ENCODE peak calls at places on chromosome 17, in ten cellular contexts. One of them, this sample, is unnamed.

GRCh38 chr17:79789943-79790804 is 6.7 kb downstream of the CBX8 start:
- DNase-seq in uterus: no peak
- DNase-seq in fibroblast of the aortic adventitia: no peak
- DNase-seq in CD8-positive, alpha-beta memory T cell: no peak
- DNase-seq in HAP-1: peak
- DNase-seq in endothelial cell of umbilical vein: no peak
- DNase-seq in psoas muscle: peak
- DNase-seq in mammary epithelial cell: no peak
- DNase-seq in thoracic aorta: no peak
- DNase-seq in fibroblast of mammary gland: no peak
- DNase-seq in this sample: no peak

GRCh38 chr17:43908111-43908721 is 880 bp upstream of the MPP2 start:
- DNase-seq in uterus: peak
- DNase-seq in fibroblast of the aortic adventitia: peak
- DNase-seq in CD8-positive, alpha-beta memory T cell: peak
- DNase-seq in HAP-1: peak
- DNase-seq in endothelial cell of umbilical vein: no peak
- DNase-seq in psoas muscle: peak
- DNase-seq in mammary epithelial cell: no peak
- DNase-seq in thoracic aorta: peak
- DNase-seq in fibroblast of mammary gland: peak
- DNase-seq in this sample: peak

GRCh38 chr17:79354173-79354820 is 256.6 kb downstream of the RBFOX3 start:
- DNase-seq in uterus: no peak
- DNase-seq in fibroblast of the aortic adventitia: no peak
- DNase-seq in CD8-positive, alpha-beta memory T cell: no peak
- DNase-seq in HAP-1: no peak
- DNase-seq in endothelial cell of umbilical vein: no peak
- DNase-seq in psoas muscle: peak
- DNase-seq in mammary epithelial cell: no peak
- DNase-seq in thoracic aorta: no peak
- DNase-seq in fibroblast of mammary gland: no peak
- DNase-seq in this sample: no peak

GRCh38 chr17:18891541-18891940 is 33.6 kb downstream of the PRPSAP2 start:
- DNase-seq in uterus: no peak
- DNase-seq in fibroblast of the aortic adventitia: no peak
- DNase-seq in CD8-positive, alpha-beta memory T cell: no peak
- DNase-seq in HAP-1: no peak
- DNase-seq in endothelial cell of umbilical vein: no peak
- DNase-seq in psoas muscle: no peak
- DNase-seq in mammary epithelial cell: no peak
- DNase-seq in thoracic aorta: no peak
- DNase-seq in fibroblast of mammary gland: no peak
- DNase-seq in this sample: no peak

GRCh38 chr17:1481736-1482135 is 10.8 kb downstream of the MYO1C start:
- DNase-seq in uterus: peak
- DNase-seq in fibroblast of the aortic adventitia: no peak
- DNase-seq in CD8-positive, alpha-beta memory T cell: no peak
- DNase-seq in HAP-1: no peak
- DNase-seq in endothelial cell of umbilical vein: no peak
- DNase-seq in psoas muscle: no peak
- DNase-seq in mammary epithelial cell: no peak
- DNase-seq in thoracic aorta: no peak
- DNase-seq in fibroblast of mammary gland: peak
- DNase-seq in this sample: no peak

GRCh38 chr17:66982011-66982508 is 17.6 kb downstream of the CACNG4 start:
- DNase-seq in uterus: peak
- DNase-seq in fibroblast of the aortic adventitia: no peak
- DNase-seq in CD8-positive, alpha-beta memory T cell: no peak
- DNase-seq in HAP-1: no peak
- DNase-seq in endothelial cell of umbilical vein: no peak
- DNase-seq in psoas muscle: no peak
- DNase-seq in mammary epithelial cell: no peak
- DNase-seq in thoracic aorta: no peak
- DNase-seq in fibroblast of mammary gland: peak
- DNase-seq in this sample: peak

GRCh38 chr17:55699178-55699865 is 23.3 kb downstream of the TMEM100 start:
- DNase-seq in uterus: peak
- DNase-seq in fibroblast of the aortic adventitia: no peak
- DNase-seq in CD8-positive, alpha-beta memory T cell: no peak
- DNase-seq in HAP-1: no peak
- DNase-seq in endothelial cell of umbilical vein: no peak
- DNase-seq in psoas muscle: no peak
- DNase-seq in mammary epithelial cell: no peak
- DNase-seq in thoracic aorta: no peak
- DNase-seq in fibroblast of mammary gland: no peak
- DNase-seq in this sample: no peak

GRCh38 chr17:72264682-72265405 is 144.0 kb downstream of the SOX9 start:
- DNase-seq in uterus: no peak
- DNase-seq in fibroblast of the aortic adventitia: no peak
- DNase-seq in CD8-positive, alpha-beta memory T cell: no peak
- DNase-seq in HAP-1: no peak
- DNase-seq in endothelial cell of umbilical vein: no peak
- DNase-seq in psoas muscle: no peak
- DNase-seq in mammary epithelial cell: no peak
- DNase-seq in thoracic aorta: no peak
- DNase-seq in fibroblast of mammary gland: no peak
- DNase-seq in this sample: no peak

GRCh38 chr17:45016823-45017222 is 34.6 kb downstream of the DCAKD start:
- DNase-seq in uterus: no peak
- DNase-seq in fibroblast of the aortic adventitia: no peak
- DNase-seq in CD8-positive, alpha-beta memory T cell: no peak
- DNase-seq in HAP-1: no peak
- DNase-seq in endothelial cell of umbilical vein: no peak
- DNase-seq in psoas muscle: no peak
- DNase-seq in mammary epithelial cell: peak
- DNase-seq in thoracic aorta: no peak
- DNase-seq in fibroblast of mammary gland: peak
- DNase-seq in this sample: peak

GRCh38 chr17:45021607-45022287 is 29.7 kb downstream of the DCAKD start:
- DNase-seq in uterus: peak
- DNase-seq in fibroblast of the aortic adventitia: peak
- DNase-seq in CD8-positive, alpha-beta memory T cell: peak
- DNase-seq in HAP-1: peak
- DNase-seq in endothelial cell of umbilical vein: peak
- DNase-seq in psoas muscle: peak
- DNase-seq in mammary epithelial cell: peak
- DNase-seq in thoracic aorta: no peak
- DNase-seq in fibroblast of mammary gland: peak
- DNase-seq in this sample: peak

GRCh38 chr17:45018514-45019176 is 32.8 kb downstream of the DCAKD start:
- DNase-seq in uterus: no peak
- DNase-seq in fibroblast of the aortic adventitia: no peak
- DNase-seq in CD8-positive, alpha-beta memory T cell: no peak
- DNase-seq in HAP-1: peak
- DNase-seq in endothelial cell of umbilical vein: no peak
- DNase-seq in psoas muscle: no peak
- DNase-seq in mammary epithelial cell: no peak
- DNase-seq in thoracic aorta: no peak
- DNase-seq in fibroblast of mammary gland: peak
- DNase-seq in this sample: peak

GRCh38 chr17:45020354-45021138 is 30.9 kb downstream of the DCAKD start:
- DNase-seq in uterus: no peak
- DNase-seq in fibroblast of the aortic adventitia: peak
- DNase-seq in CD8-positive, alpha-beta memory T cell: no peak
- DNase-seq in HAP-1: no peak
- DNase-seq in endothelial cell of umbilical vein: peak
- DNase-seq in psoas muscle: no peak
- DNase-seq in mammary epithelial cell: no peak
- DNase-seq in thoracic aorta: no peak
- DNase-seq in fibroblast of mammary gland: peak
- DNase-seq in this sample: peak

DNA sequence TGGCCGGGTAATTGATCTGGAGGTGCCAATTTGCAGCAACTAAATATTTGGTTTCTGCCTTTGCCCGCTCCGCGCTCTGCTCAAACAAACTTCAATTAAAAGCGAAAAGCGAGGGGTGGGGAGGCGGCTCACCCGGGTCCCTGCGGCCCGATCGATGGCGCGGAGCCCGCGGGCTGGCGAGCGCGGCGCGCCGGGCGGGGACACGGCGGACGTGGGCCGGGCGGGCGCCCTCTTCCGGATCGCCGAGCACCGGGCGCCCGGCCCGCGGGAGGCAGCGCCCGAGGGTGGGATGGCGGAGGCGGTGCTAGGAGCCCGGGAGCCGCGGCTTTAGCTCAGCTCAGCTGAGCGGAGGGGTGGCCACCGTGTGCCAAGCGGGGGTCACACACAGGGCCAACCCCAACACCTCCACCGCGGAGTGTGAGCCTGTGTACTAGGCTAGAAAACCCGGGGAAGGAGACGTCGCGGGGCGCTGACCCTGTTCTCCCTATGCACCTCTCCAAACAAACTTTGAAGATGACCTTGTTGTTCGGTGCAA is 32.2 kb downstream of the DCAKD start:
- DNase-seq in uterus: no peak
- DNase-seq in fibroblast of the aortic adventitia: peak
- DNase-seq in CD8-positive, alpha-beta memory T cell: peak
- DNase-seq in HAP-1: peak
- DNase-seq in endothelial cell of umbilical vein: peak
- DNase-seq in psoas muscle: peak
- DNase-seq in mammary epithelial cell: no peak
- DNase-seq in thoracic aorta: no peak
- DNase-seq in fibroblast of mammary gland: peak
- DNase-seq in this sample: peak
- H3K4me3 ChIP-seq in uterus: peak
- H3K4me3 ChIP-seq in fibroblast of the aortic adventitia: peak
- H3K4me3 ChIP-seq in CD8-positive, alpha-beta memory T cell: peak
- H3K4me3 ChIP-seq in HAP-1: peak
- H3K4me3 ChIP-seq in endothelial cell of umbilical vein: peak
- H3K4me3 ChIP-seq in psoas muscle: peak
- H3K4me3 ChIP-seq in mammary epithelial cell: peak
- H3K4me3 ChIP-seq in thoracic aorta: peak
- H3K4me3 ChIP-seq in fibroblast of mammary gland: peak
- H3K4me3 ChIP-seq in this sample: peak

DNA sequence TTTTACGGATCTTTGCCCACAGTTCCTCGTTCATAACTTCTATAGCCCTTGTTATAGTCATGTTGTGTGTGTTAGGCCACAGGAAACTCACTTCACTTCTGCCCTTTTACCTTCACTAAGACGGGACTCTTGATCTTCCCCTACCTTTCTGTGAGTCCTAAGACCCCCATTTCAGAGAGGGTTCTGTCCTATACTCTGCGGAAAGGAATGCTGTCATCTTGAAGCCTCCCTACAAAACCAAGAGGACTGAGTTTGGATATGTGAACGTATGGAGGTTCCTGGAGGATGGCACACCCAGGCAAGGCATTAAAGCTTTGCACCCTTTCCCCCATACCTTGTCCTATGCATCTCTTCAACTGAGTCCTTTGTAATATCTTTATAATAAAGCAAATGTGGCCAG is 3.7 kb downstream of the UBB start:
- DNase-seq in uterus: no peak
- DNase-seq in fibroblast of the aortic adventitia: no peak
- DNase-seq in CD8-positive, alpha-beta memory T cell: no peak
- DNase-seq in HAP-1: no peak
- DNase-seq in endothelial cell of umbilical vein: no peak
- DNase-seq in psoas muscle: no peak
- DNase-seq in mammary epithelial cell: no peak
- DNase-seq in thoracic aorta: no peak
- DNase-seq in fibroblast of mammary gland: no peak
- DNase-seq in this sample: no peak
- H3K4me3 ChIP-seq in uterus: no peak
- H3K4me3 ChIP-seq in fibroblast of the aortic adventitia: no peak
- H3K4me3 ChIP-seq in CD8-positive, alpha-beta memory T cell: no peak
- H3K4me3 ChIP-seq in HAP-1: no peak
- H3K4me3 ChIP-seq in endothelial cell of umbilical vein: no peak
- H3K4me3 ChIP-seq in psoas muscle: peak
- H3K4me3 ChIP-seq in mammary epithelial cell: no peak
- H3K4me3 ChIP-seq in thoracic aorta: no peak
- H3K4me3 ChIP-seq in fibroblast of mammary gland: no peak
- H3K4me3 ChIP-seq in this sample: no peak

GRCh38 chr17:58096892-58097291 is 13.7 kb downstream of the DYNLL2 start:
- DNase-seq in uterus: no peak
- DNase-seq in fibroblast of the aortic adventitia: no peak
- DNase-seq in CD8-positive, alpha-beta memory T cell: no peak
- DNase-seq in HAP-1: no peak
- DNase-seq in endothelial cell of umbilical vein: no peak
- DNase-seq in psoas muscle: no peak
- DNase-seq in mammary epithelial cell: no peak
- DNase-seq in thoracic aorta: no peak
- DNase-seq in fibroblast of mammary gland: no peak
- DNase-seq in this sample: peak

GRCh38 chr17:58100506-58100905 is 17.3 kb downstream of the DYNLL2 start:
- DNase-seq in uterus: no peak
- DNase-seq in fibroblast of the aortic adventitia: no peak
- DNase-seq in CD8-positive, alpha-beta memory T cell: no peak
- DNase-seq in HAP-1: no peak
- DNase-seq in endothelial cell of umbilical vein: no peak
- DNase-seq in psoas muscle: no peak
- DNase-seq in mammary epithelial cell: no peak
- DNase-seq in thoracic aorta: no peak
- DNase-seq in fibroblast of mammary gland: no peak
- DNase-seq in this sample: no peak

GRCh38 chr17:58094118-58094517 is 10.9 kb downstream of the DYNLL2 start:
- DNase-seq in uterus: no peak
- DNase-seq in fibroblast of the aortic adventitia: no peak
- DNase-seq in CD8-positive, alpha-beta memory T cell: no peak
- DNase-seq in HAP-1: no peak
- DNase-seq in endothelial cell of umbilical vein: no peak
- DNase-seq in psoas muscle: no peak
- DNase-seq in mammary epithelial cell: no peak
- DNase-seq in thoracic aorta: no peak
- DNase-seq in fibroblast of mammary gland: no peak
- DNase-seq in this sample: no peak

GRCh38 chr17:58092797-58093385 is 9.7 kb downstream of the DYNLL2 start:
- DNase-seq in uterus: no peak
- DNase-seq in fibroblast of the aortic adventitia: no peak
- DNase-seq in CD8-positive, alpha-beta memory T cell: no peak
- DNase-seq in HAP-1: no peak
- DNase-seq in endothelial cell of umbilical vein: no peak
- DNase-seq in psoas muscle: no peak
- DNase-seq in mammary epithelial cell: peak
- DNase-seq in thoracic aorta: no peak
- DNase-seq in fibroblast of mammary gland: no peak
- DNase-seq in this sample: no peak

GRCh38 chr17:58097384-58098088 is 14.3 kb downstream of the DYNLL2 start:
- DNase-seq in uterus: no peak
- DNase-seq in fibroblast of the aortic adventitia: no peak
- DNase-seq in CD8-positive, alpha-beta memory T cell: no peak
- DNase-seq in HAP-1: no peak
- DNase-seq in endothelial cell of umbilical vein: no peak
- DNase-seq in psoas muscle: no peak
- DNase-seq in mammary epithelial cell: no peak
- DNase-seq in thoracic aorta: no peak
- DNase-seq in fibroblast of mammary gland: no peak
- DNase-seq in this sample: no peak
- H3K4me3 ChIP-seq in uterus: no peak
- H3K4me3 ChIP-seq in fibroblast of the aortic adventitia: no peak
- H3K4me3 ChIP-seq in CD8-positive, alpha-beta memory T cell: no peak
- H3K4me3 ChIP-seq in HAP-1: no peak
- H3K4me3 ChIP-seq in endothelial cell of umbilical vein: no peak
- H3K4me3 ChIP-seq in psoas muscle: no peak
- H3K4me3 ChIP-seq in mammary epithelial cell: no peak
- H3K4me3 ChIP-seq in thoracic aorta: no peak
- H3K4me3 ChIP-seq in fibroblast of mammary gland: no peak
- H3K4me3 ChIP-seq in this sample: no peak

DNA sequence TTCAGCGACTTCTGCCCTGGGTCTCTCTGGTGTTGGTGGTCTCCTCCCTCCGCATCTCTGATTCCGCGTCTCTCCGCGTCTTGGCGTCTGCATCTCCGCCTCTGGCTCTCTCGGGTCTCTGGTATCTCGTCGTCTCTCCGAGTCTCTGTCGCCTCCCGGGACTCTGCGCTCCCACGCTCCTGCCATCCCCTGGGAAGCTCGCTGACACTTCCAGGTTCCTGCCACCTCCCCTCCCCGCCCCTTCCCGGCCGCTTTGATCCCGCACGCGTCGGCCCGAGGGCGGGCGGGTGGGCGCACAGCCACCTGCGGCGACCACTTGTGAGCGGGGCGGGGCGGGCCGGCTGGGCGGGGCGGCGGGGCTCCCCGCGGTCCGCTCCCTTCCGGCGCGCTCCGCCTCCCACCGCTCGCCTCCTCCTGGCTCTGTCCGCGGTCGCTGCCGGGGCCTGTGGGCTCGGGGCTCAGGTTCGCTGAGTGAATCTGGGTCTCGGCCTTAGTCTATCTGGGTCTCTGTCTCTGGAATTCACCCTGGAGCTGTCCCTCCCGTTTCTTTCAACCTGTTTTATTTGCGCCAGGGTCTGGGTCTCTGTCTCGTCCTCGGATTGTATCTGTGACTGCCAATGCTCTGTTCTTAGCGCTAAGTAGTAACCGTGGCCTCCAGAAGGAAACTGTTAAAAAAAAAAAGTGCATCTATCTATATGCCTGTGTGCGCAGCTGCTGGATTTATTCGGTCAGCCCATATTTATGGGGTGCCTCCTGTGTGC is 2.6 kb upstream of the HES7 start:
- DNase-seq in uterus: peak
- DNase-seq in fibroblast of the aortic adventitia: peak
- DNase-seq in CD8-positive, alpha-beta memory T cell: peak
- DNase-seq in HAP-1: peak
- DNase-seq in endothelial cell of umbilical vein: peak
- DNase-seq in psoas muscle: peak
- DNase-seq in mammary epithelial cell: peak
- DNase-seq in thoracic aorta: no peak
- DNase-seq in fibroblast of mammary gland: no peak
- DNase-seq in this sample: peak
- H3K4me3 ChIP-seq in uterus: peak
- H3K4me3 ChIP-seq in fibroblast of the aortic adventitia: peak
- H3K4me3 ChIP-seq in CD8-positive, alpha-beta memory T cell: peak
- H3K4me3 ChIP-seq in HAP-1: peak
- H3K4me3 ChIP-seq in endothelial cell of umbilical vein: peak
- H3K4me3 ChIP-seq in psoas muscle: peak
- H3K4me3 ChIP-seq in mammary epithelial cell: peak
- H3K4me3 ChIP-seq in thoracic aorta: peak
- H3K4me3 ChIP-seq in fibroblast of mammary gland: peak
- H3K4me3 ChIP-seq in this sample: peak

This sample was measured in AG10803.